ENCODE peak calls at places on chromosomes 11 and 22, in six cellular contexts. J, O, S, A, M and U are unnamed samples. For H3K9me3, the result is how much of the 10 kb centered on the place peaks cover.

GRCh38 chr11:3723014-3723708 is 52.0 kb upstream of the CHRNA10 start:
- DNase-seq in J (no peak), O (no peak), S (peak), A (no peak), M (no peak), U (peak)

GRCh38 chr11:15930442-15931025 is 425.8 kb downstream of the SOX6 start:
- DNase-seq in J (no peak), O (no peak), S (no peak), A (no peak), M (no peak), U (no peak)

GRCh38 chr11:2558861-2559526 is 114.2 kb downstream of the KCNQ1 start:
- DNase-seq in J (no peak), O (peak), S (no peak), A (no peak), M (peak), U (no peak)

GRCh38 chr22:26483043-26483438 is 542 bp downstream of the HPS4 start:
- DNase-seq in J (no peak), O (no peak), S (no peak), A (no peak), M (no peak), U (no peak)

GRCh38 chr11:37817727-37818270 is 1219.8 kb upstream of the RAG2 start:
- DNase-seq in J (no peak), O (no peak), S (no peak), A (no peak), M (no peak), U (no peak)

GRCh38 chr22:43956383-43956782 is 1.1 kb downstream of the SAMM50 start:
- DNase-seq in J (no peak), O (no peak), S (no peak), A (no peak), M (no peak), U (no peak)

GRCh38 chr11:12187399-12187798 is 77.0 kb downstream of the MICAL2 start:
- DNase-seq in J (no peak), O (no peak), S (no peak), A (no peak), M (no peak), U (peak)

GRCh38 chr11:123799438-123799837 is 6.7 kb downstream of the OR6M1 start:
- DNase-seq in J (no peak), O (no peak), S (no peak), A (no peak), M (no peak), U (no peak)

GRCh38 chr22:33829549-33830280 is 90.6 kb downstream of the LARGE1 start:
- DNase-seq in J (no peak), O (no peak), S (no peak), A (no peak), M (no peak), U (no peak)

DNA sequence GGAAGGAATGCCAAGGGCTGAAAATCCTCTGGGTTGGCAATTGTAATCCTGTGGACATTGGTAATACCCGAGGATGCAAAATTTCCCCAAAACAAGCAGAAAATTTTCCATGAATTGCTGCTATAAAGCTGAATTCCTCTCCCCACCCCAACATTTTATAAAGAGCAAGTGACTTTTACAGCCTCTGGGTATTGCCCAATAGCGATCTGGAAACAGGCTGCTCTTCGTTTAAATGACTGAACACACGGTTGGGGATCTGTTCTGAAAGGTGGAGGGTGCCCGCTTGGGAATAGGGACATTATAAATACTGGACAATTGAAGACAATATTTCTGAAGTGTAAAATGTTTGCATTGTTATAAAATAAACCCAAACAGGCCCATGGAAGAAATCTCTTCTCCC is 20.6 kb downstream of the EHF start:
- DNase-seq in J (no peak), O (no peak), S (no peak), A (no peak), M (no peak), U (no peak)
- H3K27ac ChIP-seq in J (no peak), O (no peak), S (no peak), A (no peak), M (peak), U (no peak)

DNA sequence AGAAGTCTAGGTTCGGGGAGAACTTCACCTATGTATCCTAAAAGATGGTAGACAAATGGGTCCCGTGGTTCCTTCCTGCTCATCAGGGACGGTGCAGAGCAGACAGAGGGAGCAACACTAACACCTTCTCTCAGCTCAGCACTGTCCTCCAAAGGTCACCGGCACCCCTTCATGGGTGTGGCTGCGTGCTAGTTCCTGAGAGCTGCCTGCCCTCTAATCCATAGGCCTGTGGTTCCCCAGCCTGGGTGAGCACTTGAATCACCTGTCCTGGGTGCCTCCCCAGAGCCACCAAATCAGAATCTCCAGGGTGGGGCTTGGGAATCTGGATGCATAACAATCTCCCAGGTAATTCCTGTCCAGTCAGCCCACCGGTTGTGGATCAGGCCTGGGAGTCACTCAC is 113.9 kb upstream of the TMEM45B start:
- DNase-seq in J (no peak), O (no peak), S (no peak), A (no peak), M (no peak), U (no peak)
- H3K9me3 ChIP-seq in J (under half), O (under half), S (under half), A (under half), M (under half), U (under half)

GRCh38 chr11:110908401-110909106 is 196.3 kb upstream of the ARHGAP20 start:
- DNase-seq in J (no peak), O (no peak), S (no peak), A (no peak), M (no peak), U (no peak)
- H3K27ac ChIP-seq in J (no peak), O (no peak), S (peak), A (no peak), M (no peak), U (no peak)

GRCh38 chr22:49533886-49534285 is 293.8 kb downstream of the BRD1 start:
- DNase-seq in J (no peak), O (peak), S (no peak), A (no peak), M (peak), U (no peak)

GRCh38 chr22:49535527-49536125 is 292.0 kb downstream of the BRD1 start:
- DNase-seq in J (no peak), O (peak), S (no peak), A (no peak), M (peak), U (no peak)

GRCh38 chr22:49536571-49537131 is 291.0 kb downstream of the BRD1 start:
- DNase-seq in J (no peak), O (peak), S (no peak), A (no peak), M (peak), U (no peak)

GRCh38 chr22:49534386-49534785 is 293.3 kb downstream of the BRD1 start:
- DNase-seq in J (no peak), O (peak), S (no peak), A (no peak), M (peak), U (no peak)

GRCh38 chr22:49535126-49535525 is 292.5 kb downstream of the BRD1 start:
- DNase-seq in J (no peak), O (peak), S (no peak), A (no peak), M (peak), U (no peak)
- H3K9me3 ChIP-seq in J (under half), O (under half), S (under half), A (under half), M (under half), U (under half)